ENCODE peak calls at places on chromosomes 12 and 14, in eight cellular contexts. Q, L, R, V, S, D, X and Z are unnamed samples.

GRCh38 chr12:104115587-104115975 is 22.4 kb downstream of the NFYB start:
- DNase-seq in Q (no peak), L (no peak), R (no peak), V (no peak), S (no peak), D (no peak), X (no peak), Z (no peak)

GRCh38 chr12:41368006-41368405 is 179.9 kb downstream of the PDZRN4 start:
- DNase-seq in Q (no peak), L (peak), R (peak), V (no peak), S (peak), D (no peak), X (no peak), Z (no peak)

GRCh38 chr12:45121224-45121623 is 70.3 kb upstream of the DBX2 start:
- DNase-seq in Q (no peak), L (peak), R (no peak), V (no peak), S (peak), D (no peak), X (no peak), Z (no peak)

GRCh38 chr12:101992091-101992490 is 69.7 kb downstream of the WASHC3 start:
- DNase-seq in Q (no peak), L (no peak), R (peak), V (no peak), S (no peak), D (no peak), X (no peak), Z (no peak)

GRCh38 chr12:120100630-120101029 is 15.9 kb downstream of the RAB35 start:
- DNase-seq in Q (no peak), L (no peak), R (peak), V (no peak), S (no peak), D (no peak), X (peak), Z (no peak)

GRCh38 chr12:130572553-130572952 is 143.5 kb downstream of the RIMBP2 start:
- DNase-seq in Q (no peak), L (no peak), R (no peak), V (no peak), S (no peak), D (no peak), X (no peak), Z (no peak)

GRCh38 chr12:108582981-108583770 is 14.7 kb downstream of the TMEM119 start:
- DNase-seq in Q (no peak), L (no peak), R (no peak), V (no peak), S (no peak), D (no peak), X (no peak), Z (no peak)

GRCh38 chr12:70007687-70008086 is 182.7 kb downstream of the MYRFL start:
- DNase-seq in Q (no peak), L (peak), R (peak), V (no peak), S (no peak), D (no peak), X (no peak), Z (no peak)

GRCh38 chr12:3040663-3041544 is 36.3 kb upstream of the TSPAN9 start:
- DNase-seq in Q (no peak), L (no peak), R (no peak), V (no peak), S (no peak), D (no peak), X (no peak), Z (no peak)

GRCh38 chr14:32203928-32204357 is 874 bp upstream of the RNU6-8 start:
- DNase-seq in Q (no peak), L (peak), R (peak), V (no peak), S (peak), D (peak), X (no peak), Z (no peak)

GRCh38 chr12:6935551-6936377 is 7.9 kb upstream of the RNU7-1 start:
- DNase-seq in Q (no peak), L (no peak), R (no peak), V (no peak), S (no peak), D (no peak), X (no peak), Z (no peak)

GRCh38 chr12:94305293-94305957 is 154.2 kb downstream of the CEP83 start:
- DNase-seq in Q (no peak), L (no peak), R (peak), V (no peak), S (no peak), D (no peak), X (no peak), Z (no peak)

GRCh38 chr14:49401373-49401772 is 184.8 kb downstream of the RPS29 start:
- DNase-seq in Q (no peak), L (no peak), R (no peak), V (no peak), S (no peak), D (no peak), X (no peak), Z (no peak)

GRCh38 chr14:71725802-71726638 is 206.2 kb upstream of the RGS6 start:
- DNase-seq in Q (no peak), L (peak), R (peak), V (no peak), S (peak), D (no peak), X (no peak), Z (no peak)